ENCODE peak calls at places on chromosomes 12 and 14, in nine cellular contexts. One of them, this sample, is unnamed.

GRCh38 chr14:68937790-68938514 is 41.1 kb downstream of the ACTN1 start:
- DNase-seq in stimulated activated CD8-positive, alpha-beta memory T cell treated with anti-CD3 and anti-CD28 coated beads, Interleukin-15, amount 100 ng/mL, for 24 hours: no peak
- DNase-seq in pancreas: peak
- DNase-seq in activated naive CD8-positive, alpha-beta T cell treated with anti-CD3 and anti-CD28 coated beads, Interleukin-2, amount 50 U/mL, for 24 hours: peak
- DNase-seq in mesothelial cell of epicardium: no peak
- DNase-seq in Daoy: no peak
- DNase-seq in CD8-positive, alpha-beta T cell: peak
- DNase-seq in Calu3: peak
- DNase-seq in substantia nigra: no peak
- DNase-seq in this sample: peak

GRCh38 chr12:388547-389137 is 478 bp downstream of the KDM5A start:
- DNase-seq in stimulated activated CD8-positive, alpha-beta memory T cell treated with anti-CD3 and anti-CD28 coated beads, Interleukin-15, amount 100 ng/mL, for 24 hours: peak
- DNase-seq in pancreas: peak
- DNase-seq in activated naive CD8-positive, alpha-beta T cell treated with anti-CD3 and anti-CD28 coated beads, Interleukin-2, amount 50 U/mL, for 24 hours: peak
- DNase-seq in mesothelial cell of epicardium: peak
- DNase-seq in Daoy: peak
- DNase-seq in CD8-positive, alpha-beta T cell: peak
- DNase-seq in Calu3: peak
- DNase-seq in substantia nigra: no peak
- DNase-seq in this sample: peak

GRCh38 chr14:59274991-59275391 is 86.5 kb downstream of the DAAM1 start:
- DNase-seq in stimulated activated CD8-positive, alpha-beta memory T cell treated with anti-CD3 and anti-CD28 coated beads, Interleukin-15, amount 100 ng/mL, for 24 hours: no peak
- DNase-seq in pancreas: no peak
- DNase-seq in activated naive CD8-positive, alpha-beta T cell treated with anti-CD3 and anti-CD28 coated beads, Interleukin-2, amount 50 U/mL, for 24 hours: no peak
- DNase-seq in mesothelial cell of epicardium: no peak
- DNase-seq in Daoy: peak
- DNase-seq in CD8-positive, alpha-beta T cell: no peak
- DNase-seq in Calu3: peak
- DNase-seq in substantia nigra: no peak
- DNase-seq in this sample: no peak

GRCh38 chr12:50979369-50980052 is 27.2 kb downstream of the HIGD1C start:
- DNase-seq in stimulated activated CD8-positive, alpha-beta memory T cell treated with anti-CD3 and anti-CD28 coated beads, Interleukin-15, amount 100 ng/mL, for 24 hours: no peak
- DNase-seq in pancreas: no peak
- DNase-seq in activated naive CD8-positive, alpha-beta T cell treated with anti-CD3 and anti-CD28 coated beads, Interleukin-2, amount 50 U/mL, for 24 hours: no peak
- DNase-seq in mesothelial cell of epicardium: no peak
- DNase-seq in Daoy: no peak
- DNase-seq in CD8-positive, alpha-beta T cell: no peak
- DNase-seq in Calu3: no peak
- DNase-seq in substantia nigra: no peak
- DNase-seq in this sample: no peak

GRCh38 chr12:122850695-122851350 is 15.6 kb downstream of the HIP1R start:
- DNase-seq in stimulated activated CD8-positive, alpha-beta memory T cell treated with anti-CD3 and anti-CD28 coated beads, Interleukin-15, amount 100 ng/mL, for 24 hours: no peak
- DNase-seq in pancreas: no peak
- DNase-seq in activated naive CD8-positive, alpha-beta T cell treated with anti-CD3 and anti-CD28 coated beads, Interleukin-2, amount 50 U/mL, for 24 hours: no peak
- DNase-seq in mesothelial cell of epicardium: no peak
- DNase-seq in Daoy: peak
- DNase-seq in CD8-positive, alpha-beta T cell: peak
- DNase-seq in Calu3: no peak
- DNase-seq in substantia nigra: no peak
- DNase-seq in this sample: no peak

GRCh38 chr12:13436696-13437391 is 240.3 kb downstream of the EMP1 start:
- DNase-seq in stimulated activated CD8-positive, alpha-beta memory T cell treated with anti-CD3 and anti-CD28 coated beads, Interleukin-15, amount 100 ng/mL, for 24 hours: no peak
- DNase-seq in pancreas: peak
- DNase-seq in activated naive CD8-positive, alpha-beta T cell treated with anti-CD3 and anti-CD28 coated beads, Interleukin-2, amount 50 U/mL, for 24 hours: no peak
- DNase-seq in mesothelial cell of epicardium: no peak
- DNase-seq in Daoy: peak
- DNase-seq in CD8-positive, alpha-beta T cell: no peak
- DNase-seq in Calu3: peak
- DNase-seq in substantia nigra: no peak
- DNase-seq in this sample: no peak

GRCh38 chr12:103850429-103850828 is 9.4 kb upstream of the NT5DC3 start:
- DNase-seq in stimulated activated CD8-positive, alpha-beta memory T cell treated with anti-CD3 and anti-CD28 coated beads, Interleukin-15, amount 100 ng/mL, for 24 hours: no peak
- DNase-seq in pancreas: no peak
- DNase-seq in activated naive CD8-positive, alpha-beta T cell treated with anti-CD3 and anti-CD28 coated beads, Interleukin-2, amount 50 U/mL, for 24 hours: no peak
- DNase-seq in mesothelial cell of epicardium: no peak
- DNase-seq in Daoy: no peak
- DNase-seq in CD8-positive, alpha-beta T cell: no peak
- DNase-seq in Calu3: no peak
- DNase-seq in substantia nigra: no peak
- DNase-seq in this sample: no peak

GRCh38 chr12:88650715-88651114 is 70.4 kb upstream of the KITLG start:
- DNase-seq in stimulated activated CD8-positive, alpha-beta memory T cell treated with anti-CD3 and anti-CD28 coated beads, Interleukin-15, amount 100 ng/mL, for 24 hours: no peak
- DNase-seq in pancreas: no peak
- DNase-seq in activated naive CD8-positive, alpha-beta T cell treated with anti-CD3 and anti-CD28 coated beads, Interleukin-2, amount 50 U/mL, for 24 hours: no peak
- DNase-seq in mesothelial cell of epicardium: no peak
- DNase-seq in Daoy: no peak
- DNase-seq in CD8-positive, alpha-beta T cell: no peak
- DNase-seq in Calu3: no peak
- DNase-seq in substantia nigra: no peak
- DNase-seq in this sample: no peak

GRCh38 chr12:100141666-100141997 is 1.0 kb downstream of the BLTP3B start:
- DNase-seq in stimulated activated CD8-positive, alpha-beta memory T cell treated with anti-CD3 and anti-CD28 coated beads, Interleukin-15, amount 100 ng/mL, for 24 hours: no peak
- DNase-seq in pancreas: no peak
- DNase-seq in activated naive CD8-positive, alpha-beta T cell treated with anti-CD3 and anti-CD28 coated beads, Interleukin-2, amount 50 U/mL, for 24 hours: peak
- DNase-seq in mesothelial cell of epicardium: no peak
- DNase-seq in Daoy: peak
- DNase-seq in CD8-positive, alpha-beta T cell: no peak
- DNase-seq in Calu3: no peak
- DNase-seq in substantia nigra: no peak
- DNase-seq in this sample: no peak

GRCh38 chr14:80310950-80311349 is 99.6 kb upstream of the DIO2 start:
- DNase-seq in stimulated activated CD8-positive, alpha-beta memory T cell treated with anti-CD3 and anti-CD28 coated beads, Interleukin-15, amount 100 ng/mL, for 24 hours: no peak
- DNase-seq in pancreas: no peak
- DNase-seq in activated naive CD8-positive, alpha-beta T cell treated with anti-CD3 and anti-CD28 coated beads, Interleukin-2, amount 50 U/mL, for 24 hours: no peak
- DNase-seq in mesothelial cell of epicardium: no peak
- DNase-seq in Daoy: peak
- DNase-seq in CD8-positive, alpha-beta T cell: no peak
- DNase-seq in Calu3: no peak
- DNase-seq in substantia nigra: no peak
- DNase-seq in this sample: no peak

GRCh38 chr14:42407153-42407552 is 800.5 kb downstream of the LRFN5 start:
- DNase-seq in stimulated activated CD8-positive, alpha-beta memory T cell treated with anti-CD3 and anti-CD28 coated beads, Interleukin-15, amount 100 ng/mL, for 24 hours: no peak
- DNase-seq in pancreas: no peak
- DNase-seq in activated naive CD8-positive, alpha-beta T cell treated with anti-CD3 and anti-CD28 coated beads, Interleukin-2, amount 50 U/mL, for 24 hours: no peak
- DNase-seq in mesothelial cell of epicardium: no peak
- DNase-seq in Daoy: no peak
- DNase-seq in CD8-positive, alpha-beta T cell: no peak
- DNase-seq in Calu3: no peak
- DNase-seq in substantia nigra: no peak
- DNase-seq in this sample: no peak

GRCh38 chr12:41697161-41697560 is 447.5 kb downstream of the GXYLT1 start:
- DNase-seq in stimulated activated CD8-positive, alpha-beta memory T cell treated with anti-CD3 and anti-CD28 coated beads, Interleukin-15, amount 100 ng/mL, for 24 hours: no peak
- DNase-seq in pancreas: no peak
- DNase-seq in activated naive CD8-positive, alpha-beta T cell treated with anti-CD3 and anti-CD28 coated beads, Interleukin-2, amount 50 U/mL, for 24 hours: no peak
- DNase-seq in mesothelial cell of epicardium: no peak
- DNase-seq in Daoy: no peak
- DNase-seq in CD8-positive, alpha-beta T cell: no peak
- DNase-seq in Calu3: no peak
- DNase-seq in substantia nigra: no peak
- DNase-seq in this sample: no peak

GRCh38 chr14:77099425-77100167 is 1.5 kb downstream of the CIPC start:
- DNase-seq in stimulated activated CD8-positive, alpha-beta memory T cell treated with anti-CD3 and anti-CD28 coated beads, Interleukin-15, amount 100 ng/mL, for 24 hours: no peak
- DNase-seq in pancreas: no peak
- DNase-seq in activated naive CD8-positive, alpha-beta T cell treated with anti-CD3 and anti-CD28 coated beads, Interleukin-2, amount 50 U/mL, for 24 hours: no peak
- DNase-seq in mesothelial cell of epicardium: no peak
- DNase-seq in Daoy: peak
- DNase-seq in CD8-positive, alpha-beta T cell: no peak
- DNase-seq in Calu3: no peak
- DNase-seq in substantia nigra: no peak
- DNase-seq in this sample: no peak

GRCh38 chr14:105484069-105484996 is 2.4 kb upstream of the CRIP1 start:
- DNase-seq in stimulated activated CD8-positive, alpha-beta memory T cell treated with anti-CD3 and anti-CD28 coated beads, Interleukin-15, amount 100 ng/mL, for 24 hours: no peak
- DNase-seq in pancreas: no peak
- DNase-seq in activated naive CD8-positive, alpha-beta T cell treated with anti-CD3 and anti-CD28 coated beads, Interleukin-2, amount 50 U/mL, for 24 hours: peak
- DNase-seq in mesothelial cell of epicardium: no peak
- DNase-seq in Daoy: no peak
- DNase-seq in CD8-positive, alpha-beta T cell: peak
- DNase-seq in Calu3: no peak
- DNase-seq in substantia nigra: no peak
- DNase-seq in this sample: no peak

GRCh38 chr12:69341328-69341727 is 6.9 kb upstream of the LYZ start:
- DNase-seq in stimulated activated CD8-positive, alpha-beta memory T cell treated with anti-CD3 and anti-CD28 coated beads, Interleukin-15, amount 100 ng/mL, for 24 hours: no peak
- DNase-seq in pancreas: no peak
- DNase-seq in activated naive CD8-positive, alpha-beta T cell treated with anti-CD3 and anti-CD28 coated beads, Interleukin-2, amount 50 U/mL, for 24 hours: no peak
- DNase-seq in mesothelial cell of epicardium: no peak
- DNase-seq in Daoy: peak
- DNase-seq in CD8-positive, alpha-beta T cell: no peak
- DNase-seq in Calu3: no peak
- DNase-seq in substantia nigra: no peak
- DNase-seq in this sample: no peak

GRCh38 chr12:122467983-122468382 is 32.7 kb downstream of the ZCCHC8 start:
- DNase-seq in stimulated activated CD8-positive, alpha-beta memory T cell treated with anti-CD3 and anti-CD28 coated beads, Interleukin-15, amount 100 ng/mL, for 24 hours: no peak
- DNase-seq in pancreas: no peak
- DNase-seq in activated naive CD8-positive, alpha-beta T cell treated with anti-CD3 and anti-CD28 coated beads, Interleukin-2, amount 50 U/mL, for 24 hours: no peak
- DNase-seq in mesothelial cell of epicardium: no peak
- DNase-seq in Daoy: no peak
- DNase-seq in CD8-positive, alpha-beta T cell: no peak
- DNase-seq in Calu3: no peak
- DNase-seq in substantia nigra: no peak
- DNase-seq in this sample: no peak

GRCh38 chr14:24337144-24337823 is 2.4 kb upstream of the ADCY4 start:
- DNase-seq in stimulated activated CD8-positive, alpha-beta memory T cell treated with anti-CD3 and anti-CD28 coated beads, Interleukin-15, amount 100 ng/mL, for 24 hours: no peak
- DNase-seq in pancreas: no peak
- DNase-seq in activated naive CD8-positive, alpha-beta T cell treated with anti-CD3 and anti-CD28 coated beads, Interleukin-2, amount 50 U/mL, for 24 hours: no peak
- DNase-seq in mesothelial cell of epicardium: no peak
- DNase-seq in Daoy: no peak
- DNase-seq in CD8-positive, alpha-beta T cell: no peak
- DNase-seq in Calu3: no peak
- DNase-seq in substantia nigra: no peak
- DNase-seq in this sample: no peak

GRCh38 chr12:34126239-34126641 is 103.9 kb downstream of the ALG10 start:
- DNase-seq in stimulated activated CD8-positive, alpha-beta memory T cell treated with anti-CD3 and anti-CD28 coated beads, Interleukin-15, amount 100 ng/mL, for 24 hours: no peak
- DNase-seq in pancreas: no peak
- DNase-seq in activated naive CD8-positive, alpha-beta T cell treated with anti-CD3 and anti-CD28 coated beads, Interleukin-2, amount 50 U/mL, for 24 hours: no peak
- DNase-seq in mesothelial cell of epicardium: no peak
- DNase-seq in Daoy: peak
- DNase-seq in CD8-positive, alpha-beta T cell: no peak
- DNase-seq in Calu3: no peak
- DNase-seq in substantia nigra: no peak
- DNase-seq in this sample: no peak

GRCh38 chr12:54329756-54330155 is 4.8 kb downstream of the COPZ1 start:
- DNase-seq in stimulated activated CD8-positive, alpha-beta memory T cell treated with anti-CD3 and anti-CD28 coated beads, Interleukin-15, amount 100 ng/mL, for 24 hours: no peak
- DNase-seq in pancreas: no peak
- DNase-seq in activated naive CD8-positive, alpha-beta T cell treated with anti-CD3 and anti-CD28 coated beads, Interleukin-2, amount 50 U/mL, for 24 hours: no peak
- DNase-seq in mesothelial cell of epicardium: no peak
- DNase-seq in Daoy: no peak
- DNase-seq in CD8-positive, alpha-beta T cell: no peak
- DNase-seq in Calu3: no peak
- DNase-seq in substantia nigra: no peak
- DNase-seq in this sample: no peak

GRCh38 chr14:23034498-23035302 is at the start of gene PSMB5:
- DNase-seq in stimulated activated CD8-positive, alpha-beta memory T cell treated with anti-CD3 and anti-CD28 coated beads, Interleukin-15, amount 100 ng/mL, for 24 hours: peak
- DNase-seq in pancreas: peak
- DNase-seq in activated naive CD8-positive, alpha-beta T cell treated with anti-CD3 and anti-CD28 coated beads, Interleukin-2, amount 50 U/mL, for 24 hours: peak
- DNase-seq in mesothelial cell of epicardium: peak
- DNase-seq in Daoy: peak
- DNase-seq in CD8-positive, alpha-beta T cell: peak
- DNase-seq in Calu3: peak
- DNase-seq in substantia nigra: no peak
- DNase-seq in this sample: peak

This sample was measured in transverse colon.